ENCODE peak calls at places on chromosomes 11 and 22, in four cellular contexts. I is RWPE1, D is lower lobe of right lung, G is astrocyte. U is an unnamed sample.

GRCh38 chr22:48517039-48518030 is 1310.3 kb downstream of the BRD1 start:
- DNase-seq in I (no peak), D (no peak), G (no peak), U (no peak)

GRCh38 chr22:39662677-39663034 is 92.1 kb downstream of the CACNA1I start:
- DNase-seq in I (no peak), D (no peak), G (no peak), U (no peak)

GRCh38 chr11:117627259-117627658 is 169.8 kb downstream of the DSCAML1 start:
- DNase-seq in I (no peak), D (no peak), G (no peak), U (no peak)

GRCh38 chr11:45145421-45146071 is 893 bp upstream of the PRDM11 start:
- DNase-seq in I (no peak), D (no peak), G (peak; percentile 22), U (no peak)

GRCh38 chr22:46003271-46004091 is 26.5 kb upstream of the WNT7B start:
- DNase-seq in I (no peak), D (peak; percentile 42), G (no peak), U (no peak)

GRCh38 chr11:78698612-78699011 is 123.9 kb upstream of the NARS2 start:
- DNase-seq in I (peak; percentile 52), D (no peak), G (peak; percentile 89), U (no peak)

GRCh38 chr11:62151737-62152102 is 27.9 kb downstream of the INCENP start:
- DNase-seq in I (no peak), D (no peak), G (no peak), U (no peak)

GRCh38 chr11:133811850-133812685 is 33.2 kb downstream of the SPATA19 start:
- DNase-seq in I (no peak), D (no peak), G (no peak), U (no peak)

GRCh38 chr11:118552341-118552740 is 13.4 kb downstream of the IFT46 start:
- DNase-seq in I (no peak), D (no peak), G (no peak), U (no peak)

GRCh38 chr11:92776676-92777075 is 192.8 kb upstream of the MTNR1B start:
- DNase-seq in I (no peak), D (no peak), G (peak; percentile 55), U (no peak)

GRCh38 chr22:19596680-19597398 is 72.6 kb upstream of the CLDN5 start:
- DNase-seq in I (no peak), D (no peak), G (no peak), U (no peak)

GRCh38 chr11:76768091-76769047 is 14.8 kb upstream of the TSKU start:
- DNase-seq in I (no peak), D (peak; percentile 77), G (no peak), U (no peak)

GRCh38 chr11:111735262-111736116 is 30.7 kb downstream of the PPP2R1B start:
- DNase-seq in I (peak; percentile 93), D (no peak), G (peak; percentile 98), U (no peak)

GRCh38 chr11:111737877-111738205 is 28.3 kb downstream of the PPP2R1B start:
- DNase-seq in I (no peak), D (no peak), G (no peak), U (no peak)

GRCh38 chr11:111736191-111736590 is 30.0 kb downstream of the PPP2R1B start:
- DNase-seq in I (no peak), D (no peak), G (peak; percentile 87), U (no peak)

GRCh38 chr11:111736621-111737055 is 29.6 kb downstream of the PPP2R1B start:
- DNase-seq in I (no peak), D (no peak), G (peak; percentile 12), U (no peak)

GRCh38 chr11:111737180-111737876 is 28.9 kb downstream of the PPP2R1B start:
- DNase-seq in I (no peak), D (no peak), G (no peak), U (no peak)
- H3K27ac ChIP-seq in I (peak overlapping the region; percentile 87), D (peak overlapping the region; percentile 90), G (peak overlapping the region; percentile 99), U (no peak overlapping the region)

DNA sequence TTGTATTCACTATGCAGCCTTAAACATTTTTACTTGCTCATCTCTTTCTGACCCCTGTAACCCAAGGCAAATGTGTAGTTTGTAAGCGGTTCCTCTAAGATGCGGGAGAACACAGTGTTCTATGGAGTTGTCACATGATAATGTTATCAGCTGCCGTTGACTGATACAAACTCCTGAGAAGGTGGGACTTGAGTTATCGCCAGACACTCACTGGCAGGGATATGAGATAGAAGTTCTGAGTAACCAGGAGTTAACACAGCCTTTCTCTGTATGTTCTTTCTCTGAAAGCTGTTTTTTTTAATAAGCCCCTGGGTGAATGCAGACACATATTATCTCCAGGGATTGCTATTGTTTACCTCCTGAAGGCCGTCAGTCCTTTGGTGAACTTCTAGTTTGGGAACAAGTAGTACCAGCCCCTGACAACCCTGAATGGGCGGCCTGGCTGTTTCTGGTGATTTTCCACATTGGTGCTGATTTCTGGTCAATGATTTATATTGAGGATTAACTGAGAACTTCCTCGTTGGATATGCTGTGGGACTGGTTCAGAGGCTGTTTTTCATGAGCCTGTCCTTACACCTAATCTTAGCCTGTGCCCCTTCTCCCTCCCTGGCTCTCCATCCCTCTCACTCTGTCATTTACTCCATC is 155.3 kb upstream of the RASSF10 start:
- DNase-seq in I (no peak), D (no peak), G (no peak), U (no peak)
- H3K27ac ChIP-seq in I (no peak overlapping the region), D (peak overlapping the region; percentile 10), G (no peak overlapping the region), U (no peak overlapping the region)

DNA sequence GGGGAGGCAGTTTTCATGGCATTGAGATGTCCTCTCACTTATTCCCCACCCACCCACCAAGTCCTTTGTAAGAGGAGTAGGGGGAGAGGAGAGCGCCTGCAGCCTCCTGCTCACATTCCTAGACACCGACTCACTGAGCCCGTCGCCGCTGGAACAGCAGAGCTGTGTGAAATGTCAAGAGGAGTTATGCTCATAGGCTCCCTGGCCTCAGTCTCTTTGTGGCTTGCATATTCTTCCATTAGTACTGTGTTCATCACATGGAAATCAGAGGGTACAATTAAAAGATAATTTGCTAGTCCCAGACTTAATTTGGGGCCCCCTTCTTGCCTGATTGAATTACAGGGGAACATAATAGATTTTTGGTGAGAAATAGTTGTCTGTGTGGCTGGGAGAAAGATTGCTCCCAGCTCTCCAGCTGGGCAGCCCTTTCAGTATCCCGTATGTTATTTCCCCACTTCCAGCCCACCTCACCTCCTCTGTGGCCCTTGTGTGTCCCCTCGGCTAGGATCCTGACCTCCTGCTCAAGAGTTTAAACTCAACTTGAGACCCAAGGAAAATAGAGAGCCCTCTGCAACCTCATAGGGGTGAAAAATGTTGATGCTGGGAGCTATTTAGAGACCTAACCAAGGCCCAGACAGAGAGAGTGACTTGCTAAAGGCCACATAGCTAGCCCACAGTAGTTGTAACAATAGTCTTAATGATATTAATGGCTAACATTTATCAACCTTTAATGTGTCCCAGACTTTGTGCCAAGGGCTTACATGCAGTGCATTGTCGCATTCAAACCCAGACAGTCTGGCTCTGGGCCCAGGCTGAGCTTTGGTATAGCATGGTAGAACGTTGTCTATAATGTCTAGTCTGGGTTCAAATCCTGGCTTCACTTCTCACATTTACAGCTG is 32.2 kb downstream of the LIMK2 start:
- DNase-seq in I (peak; percentile 50), D (no peak), G (peak; percentile 97), U (no peak)
- H3K27ac ChIP-seq in I (peak overlapping the region; percentile 87), D (no peak overlapping the region), G (peak overlapping the region; percentile 99), U (no peak overlapping the region)

GRCh38 chr11:71240061-71240690 is 12.2 kb downstream of the SHANK2 start:
- DNase-seq in I (no peak), D (no peak), G (no peak), U (no peak)
- H3K27ac ChIP-seq in I (no peak overlapping the region), D (no peak overlapping the region), G (no peak overlapping the region), U (no peak overlapping the region)

GRCh38 chr11:562046-562645 is 1.4 kb downstream of the RASSF7 start:
- DNase-seq in I (no peak), D (no peak), G (no peak), U (no peak)
- H3K27ac ChIP-seq in I (peak overlapping the region; percentile 89), D (peak overlapping the region; percentile 91), G (no peak overlapping the region), U (no peak overlapping the region)

DNA sequence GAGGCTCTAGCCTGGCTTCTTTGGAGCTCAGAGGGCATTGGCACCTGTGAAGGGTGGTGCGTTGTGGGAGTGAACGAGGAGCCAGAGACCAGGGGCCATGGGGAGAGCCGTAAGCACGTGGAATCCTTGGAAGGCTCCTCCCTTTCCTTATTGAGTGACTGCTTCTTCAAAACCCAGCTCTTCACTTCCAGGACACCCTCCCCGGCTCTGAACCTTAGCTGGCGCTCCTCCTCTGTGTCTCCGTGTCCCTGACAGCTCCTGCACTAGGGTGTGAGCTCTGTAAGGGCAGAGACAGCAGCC is 26.3 kb downstream of the POLR3H start:
- DNase-seq in I (no peak), D (no peak), G (no peak), U (no peak)
- H3K27ac ChIP-seq in I (peak overlapping the region; percentile 79), D (no peak overlapping the region), G (no peak overlapping the region), U (no peak overlapping the region)

GRCh38 chr11:20010106-20010860 is 150.0 kb downstream of the DBX1 start:
- DNase-seq in I (no peak), D (no peak), G (no peak), U (no peak)
- H3K27ac ChIP-seq in I (no peak overlapping the region), D (no peak overlapping the region), G (no peak overlapping the region), U (no peak overlapping the region)

GRCh38 chr11:27217948-27218410 is 145.0 kb downstream of the CCDC34 start:
- DNase-seq in I (no peak), D (no peak), G (peak; percentile 100), U (no peak)
- H3K27ac ChIP-seq in I (no peak overlapping the region), D (no peak overlapping the region), G (peak overlapping the region; percentile 99), U (no peak overlapping the region)

GRCh38 chr11:128501576-128502549 is 85.5 kb downstream of the ETS1 start:
- DNase-seq in I (no peak), D (no peak), G (peak; percentile 95), U (no peak)
- H3K27ac ChIP-seq in I (no peak overlapping the region), D (peak overlapping the region; percentile 42), G (peak overlapping the region; percentile 95), U (peak overlapping the region; percentile 97)

DNA sequence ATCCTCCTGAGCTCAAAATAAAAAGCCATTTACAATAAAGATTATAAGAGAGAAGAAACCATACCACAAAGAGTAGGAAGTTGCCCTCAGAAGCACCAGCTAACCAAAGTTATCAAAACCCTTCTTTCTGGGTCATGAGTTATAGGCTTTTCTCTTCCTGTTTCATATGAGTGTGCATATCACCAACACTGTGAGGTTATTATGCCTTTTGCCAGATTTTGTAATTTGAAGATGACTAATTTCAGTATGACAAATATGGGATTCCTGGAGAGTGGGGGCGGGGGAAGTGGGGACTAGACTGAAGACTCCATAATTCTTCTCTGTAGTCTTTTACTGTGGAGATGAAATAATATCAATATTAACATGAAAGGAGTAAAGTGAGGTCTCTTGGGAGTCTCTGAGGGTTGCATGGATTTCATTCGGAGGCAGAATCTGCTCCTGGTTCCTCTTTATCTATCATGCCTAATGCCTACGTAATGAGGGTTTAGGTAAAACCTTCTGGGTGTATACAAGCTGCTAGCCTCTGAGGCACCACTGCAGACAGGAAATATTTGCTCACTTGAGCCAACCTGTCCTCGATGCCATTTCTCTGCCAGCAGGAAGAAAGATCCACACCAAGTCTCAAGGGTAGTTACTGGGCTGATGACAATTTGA is 2.1 kb downstream of the LPXN start:
- DNase-seq in I (peak; percentile 74), D (peak; percentile 52), G (peak; percentile 83), U (peak; percentile 59)
- H3K27ac ChIP-seq in I (peak overlapping the region; percentile 89), D (peak overlapping the region; percentile 73), G (peak overlapping the region; percentile 71), U (peak overlapping the region; percentile 98)

U was measured in naive thymus-derived CD4-positive, alpha-beta T cell.